ENCODE peak calls at places on chromosomes 3 and 15, in five cellular contexts. Q is cardiac fibroblast; K is activated CD8-positive, alpha-beta memory T cell treated with anti-CD3 and anti-CD28 coated beads for 24 hours; W is amniotic epithelial cell; J is NCI-H510A. Y is an unnamed sample.

GRCh38 chr15:93770788-93771187 is 460.6 kb upstream of the MCTP2 start:
- DNase-seq in K (no peak), Q (no peak), W (no peak), J (no peak), Y (no peak)

GRCh38 chr15:100983221-100983620 is 64.1 kb downstream of the LRRK1 start:
- DNase-seq in Q (no peak), J (no peak), K (no peak), W (no peak), Y (no peak)

GRCh38 chr3:132637590-132637989 is 22.0 kb downstream of the ACAD11 start:
- DNase-seq in Q (peak), W (peak), J (no peak), K (no peak), Y (no peak)

GRCh38 chr3:193970773-193971206 is 165.2 kb upstream of the HES1 start:
- DNase-seq in J (no peak), Q (no peak), K (no peak), W (no peak), Y (no peak)

GRCh38 chr3:71681224-71681668 is 44.0 kb downstream of the EIF4E3 start:
- DNase-seq in J (peak), Q (peak), K (no peak), W (peak), Y (no peak)

GRCh38 chr15:23074684-23075083 is 35.3 kb upstream of the TUBGCP5 start:
- DNase-seq in W (peak), J (no peak), K (no peak), Q (no peak), Y (no peak)

GRCh38 chr15:81155375-81156218 is 21.5 kb downstream of the CFAP161 start:
- DNase-seq in Q (peak), W (peak), K (no peak), J (no peak), Y (no peak)

GRCh38 chr3:185960518-185961288 is 22.9 kb upstream of the TRA2B start:
- DNase-seq in K (no peak), W (no peak), J (no peak), Q (peak), Y (no peak)

GRCh38 chr15:51493892-51494291 is 128.7 kb downstream of the DMXL2 start:
- DNase-seq in J (no peak), W (peak), Q (peak), K (no peak), Y (no peak)

GRCh38 chr3:25572919-25573385 is 91.8 kb downstream of the TOP2B start:
- DNase-seq in Q (peak), J (no peak), K (no peak), W (peak), Y (no peak)

GRCh38 chr3:18134386-18135082 is 290.6 kb downstream of the SATB1 start:
- DNase-seq in J (no peak), K (no peak), Q (peak), W (peak), Y (no peak)

GRCh38 chr15:91908401-91908800 is 54.9 kb downstream of the SLCO3A1 start:
- DNase-seq in W (no peak), Q (peak), K (peak), J (no peak), Y (no peak)

GRCh38 chr15:71226536-71227455 is 111.5 kb downstream of the THSD4 start:
- DNase-seq in J (no peak), K (no peak), Q (no peak), W (no peak), Y (no peak)

GRCh38 chr3:163384383-163384782 is 1693.9 kb downstream of the SI start:
- DNase-seq in K (no peak), W (no peak), Q (no peak), J (no peak), Y (no peak)

GRCh38 chr3:99330281-99330680 is 308.1 kb upstream of the COL8A1 start:
- DNase-seq in Q (peak), J (no peak), K (no peak), W (peak), Y (no peak)

GRCh38 chr3:188219147-188219546 is 65.2 kb downstream of the LPP start:
- DNase-seq in Q (no peak), J (no peak), W (no peak), K (no peak), Y (no peak)

GRCh38 chr3:185717121-185717520 is 107.7 kb downstream of the IGF2BP2 start:
- DNase-seq in K (no peak), J (no peak), W (peak), Q (peak), Y (no peak)

GRCh38 chr3:195101927-195102608 is 168.9 kb downstream of the XXYLT1 start:
- DNase-seq in Q (no peak), K (no peak), W (no peak), J (no peak), Y (no peak)

GRCh38 chr3:172314616-172315015 is 133.6 kb downstream of the GHSR start:
- DNase-seq in Q (no peak), K (no peak), W (no peak), J (no peak), Y (no peak)

GRCh38 chr3:125641901-125642300 is 46.6 kb upstream of the OSBPL11 start:
- DNase-seq in Q (no peak), K (no peak), J (no peak), W (peak), Y (no peak)

GRCh38 chr3:188947983-188948657 is 223.7 kb upstream of the TPRG1 start:
- DNase-seq in W (peak), J (peak), Q (peak), K (no peak), Y (peak)

GRCh38 chr3:188122571-188123169 is 31.3 kb upstream of the LPP start:
- DNase-seq in Q (no peak), J (no peak), K (no peak), W (peak), Y (no peak)

GRCh38 chr3:161671141-161671540 is 174.5 kb downstream of the OTOL1 start:
- DNase-seq in Q (no peak), J (no peak), K (no peak), W (no peak), Y (no peak)

GRCh38 chr15:77144492-77145070 is 73.7 kb upstream of the TSPAN3 start:
- DNase-seq in J (no peak), Q (peak), K (no peak), W (peak), Y (no peak)